ENCODE peak calls at places on chromosomes 12 and 14, in four cellular contexts. E is K562, X is GM12878, V is HL-60. T is an unnamed sample.

GRCh38 chr14:55579724-55580400 is at the start of gene KTN1:
- DNase-seq in E (peak), X (no peak), V (no peak), T (peak)

GRCh38 chr12:27583057-27583797 is 59.2 kb downstream of the PPFIBP1 start:
- DNase-seq in E (no peak), X (no peak), V (no peak), T (no peak)

GRCh38 chr12:91091916-91092715 is 19.2 kb downstream of the LUM start:
- DNase-seq in E (no peak), X (no peak), V (no peak), T (no peak)

GRCh38 chr12:96886998-96887677 is 19.9 kb upstream of the NEDD1 start:
- DNase-seq in E (no peak), X (no peak), V (no peak), T (no peak)

GRCh38 chr12:75635606-75636444 is 124.4 kb upstream of the KRR1 start:
- DNase-seq in E (peak), X (no peak), V (no peak), T (no peak)

GRCh38 chr14:58299665-58300202 is 1.4 kb downstream of the ARID4A start:
- DNase-seq in E (peak), X (no peak), V (no peak), T (no peak)

GRCh38 chr14:105076805-105077648 is 11.8 kb upstream of the GPR132 start:
- DNase-seq in E (no peak), X (no peak), V (no peak), T (no peak)

GRCh38 chr14:72476657-72477499 is 417.0 kb downstream of the DPF3 start:
- DNase-seq in E (no peak), X (peak), V (peak), T (peak)

GRCh38 chr12:57850924-57851323 is 4.4 kb upstream of the CTDSP2 start:
- DNase-seq in E (no peak), X (no peak), V (no peak), T (peak)

GRCh38 chr12:38384816-38385491 is 68.4 kb downstream of the ALG10B start:
- DNase-seq in E (peak), X (no peak), V (peak), T (no peak)

GRCh38 chr14:39266589-39266870 is 32.8 kb downstream of the MIA2 start:
- DNase-seq in E (no peak), X (no peak), V (no peak), T (no peak)

GRCh38 chr12:39671898-39672875 is 52.6 kb upstream of the ABCD2 start:
- DNase-seq in E (no peak), X (no peak), V (no peak), T (no peak)

GRCh38 chr12:124335426-124336183 is 40.7 kb downstream of the RFLNA start:
- DNase-seq in E (no peak), X (no peak), V (no peak), T (no peak)

GRCh38 chr12:124334976-124335375 is 40.1 kb downstream of the RFLNA start:
- DNase-seq in E (no peak), X (no peak), V (no peak), T (no peak)

GRCh38 chr12:124336742-124337520 is 42.0 kb downstream of the RFLNA start:
- DNase-seq in E (no peak), X (no peak), V (no peak), T (no peak)

GRCh38 chr12:124337628-124338027 is 42.7 kb downstream of the RFLNA start:
- DNase-seq in E (no peak), X (no peak), V (no peak), T (no peak)

DNA sequence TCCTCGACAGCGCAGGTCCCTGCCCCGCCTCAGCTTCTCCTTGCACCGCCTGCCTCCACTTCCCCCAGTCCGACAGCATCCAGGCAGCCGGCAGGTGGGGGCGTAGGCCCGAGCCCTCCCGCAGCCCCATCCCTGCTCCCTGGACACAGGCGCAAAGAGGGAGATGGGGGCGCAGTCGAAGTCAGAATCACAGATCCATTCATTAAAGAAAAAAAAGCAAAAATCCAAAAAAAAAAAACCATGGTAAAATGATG is 41.2 kb downstream of the RFLNA start:
- DNase-seq in E (no peak), X (no peak), V (no peak), T (no peak)
- TF ChIP-seq SPI1 in E (no peak), X (no peak), V (no peak), T (no peak)

DNA sequence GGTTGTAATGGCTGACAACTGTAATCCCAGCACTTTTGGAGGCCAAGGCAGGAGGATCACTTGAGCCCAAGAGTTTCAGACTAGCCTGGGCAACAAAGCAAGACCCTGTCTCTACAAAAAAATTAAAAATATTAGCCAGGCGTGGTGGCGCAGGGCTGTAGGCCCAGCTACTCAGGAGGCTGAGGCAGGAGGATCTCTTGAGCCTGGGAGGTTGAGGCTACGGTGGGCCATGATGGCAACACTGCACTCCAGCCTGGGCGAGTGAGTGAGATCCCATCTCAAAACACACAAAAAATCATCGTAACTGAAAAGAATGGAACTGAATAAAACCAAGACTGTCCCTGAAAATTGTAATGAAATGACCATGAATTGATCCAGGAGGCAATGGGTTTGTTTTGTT is 6.1 kb downstream of the CAMKK2 start:
- DNase-seq in E (no peak), X (no peak), V (no peak), T (no peak)
- TF ChIP-seq SPI1 in E (no peak), X (no peak), V (no peak), T (no peak)

GRCh38 chr14:29630566-29631160 is 297.0 kb downstream of the PRKD1 start:
- DNase-seq in E (no peak), X (no peak), V (no peak), T (no peak)

GRCh38 chr14:29629839-29630238 is 297.8 kb downstream of the PRKD1 start:
- DNase-seq in E (no peak), X (no peak), V (no peak), T (no peak)

DNA sequence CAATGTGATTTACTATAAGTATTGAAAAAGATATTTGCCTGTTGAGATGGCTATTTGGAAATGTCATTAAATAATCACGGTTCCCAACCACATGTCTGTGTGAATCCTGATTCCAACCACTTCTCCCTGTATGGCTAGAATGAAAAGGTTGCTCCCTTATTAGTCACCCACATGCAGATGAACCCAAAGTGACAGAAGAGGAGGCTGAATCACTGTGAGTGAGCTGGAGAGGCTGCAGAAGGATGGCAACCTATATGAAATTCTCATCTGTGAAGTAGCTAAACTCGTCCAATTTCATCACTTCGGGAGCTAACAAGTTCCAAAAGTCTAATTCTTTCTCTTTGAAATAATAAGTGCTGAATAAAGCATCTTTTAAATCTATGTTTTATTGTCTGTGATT is 300.5 kb downstream of the PRKD1 start:
- DNase-seq in E (no peak), X (no peak), V (no peak), T (no peak)
- TF ChIP-seq SPI1 in E (no peak), X (no peak), V (no peak), T (no peak)

GRCh38 chr14:21454843-21455550 is 926 bp downstream of the CHD8 start:
- DNase-seq in E (peak), X (no peak), V (no peak), T (no peak)
- TF ChIP-seq SPI1 in E (no peak), X (no peak), V (no peak), T (no peak)

T was measured in GM12891.